ENCODE peak calls at places on chromosomes 12 and 14, in six cellular contexts. Q is GM12865, F is AG04450, Y is kidney, V is GM12864, P is epithelial cell of esophagus. H is an unnamed sample.

GRCh38 chr14:104826197-104826857 is 25.4 kb downstream of the ZBTB42 start:
- DNase-seq in F (peak), Q (peak), P (peak), V (no peak), Y (peak), H (peak)

GRCh38 chr14:103372552-103373304 is 12.5 kb upstream of the MARK3 start:
- DNase-seq in V (no peak), F (peak), Y (no peak), P (peak), Q (no peak), H (no peak)

GRCh38 chr12:14403711-14404164 is 38.3 kb downstream of the ATF7IP start:
- DNase-seq in Q (peak), F (no peak), V (no peak), P (peak), Y (no peak), H (no peak)

GRCh38 chr14:76564471-76565119 is 188.7 kb downstream of the ESRRB start:
- DNase-seq in Q (peak), F (no peak), Y (no peak), P (peak), V (no peak), H (no peak)

GRCh38 chr14:24249230-24250021 is 7.0 kb upstream of the TINF2 start:
- DNase-seq in F (no peak), V (no peak), Q (no peak), P (no peak), Y (no peak), H (no peak)

GRCh38 chr14:62373889-62374394 is 611.7 kb downstream of the SNAPC1 start:
- DNase-seq in Y (no peak), F (no peak), V (no peak), Q (no peak), P (no peak), H (no peak)

GRCh38 chr12:76996983-76997382 is 68.4 kb downstream of the E2F7 start:
- DNase-seq in V (no peak), Y (no peak), Q (no peak), F (no peak), P (no peak), H (no peak)

GRCh38 chr12:49809369-49810158 is 18.6 kb downstream of the NCKAP5L start:
- DNase-seq in F (no peak), Y (no peak), Q (no peak), V (no peak), P (no peak), H (no peak)

GRCh38 chr12:132391326-132392041 is 62.1 kb upstream of the GALNT9 start:
- DNase-seq in F (no peak), Y (peak), V (no peak), Q (no peak), P (no peak), H (no peak)

GRCh38 chr12:24778486-24779304 is 170.2 kb downstream of the BCAT1 start:
- DNase-seq in P (peak), V (peak), Y (no peak), F (peak), Q (peak), H (no peak)

GRCh38 chr12:31234955-31235867 is 90.7 kb downstream of the SINHCAF start:
- DNase-seq in V (no peak), Y (peak), P (peak), Q (peak), F (no peak), H (no peak)

GRCh38 chr14:77024171-77024627 is 4.3 kb downstream of the IRF2BPL start:
- DNase-seq in Y (no peak), Q (peak), F (no peak), P (no peak), V (no peak), H (no peak)

GRCh38 chr14:92568621-92569479 is 55.3 kb downstream of the RIN3 start:
- DNase-seq in P (no peak), Y (no peak), V (no peak), Q (peak), F (no peak), H (no peak)

GRCh38 chr14:100629696-100630095 is 42.5 kb upstream of the BEGAIN start:
- DNase-seq in Y (no peak), Q (no peak), P (no peak), V (no peak), F (no peak), H (no peak)

GRCh38 chr12:82650627-82651337 is 35.9 kb upstream of the TMTC2 start:
- DNase-seq in Y (no peak), V (peak), Q (peak), P (peak), F (no peak), H (no peak)

GRCh38 chr12:3802721-3803120 is 49.8 kb upstream of the CRACR2A start:
- DNase-seq in Q (no peak), P (peak), F (no peak), V (no peak), Y (no peak), H (no peak)

GRCh38 chr12:130709151-130710000 is 6.7 kb downstream of the RIMBP2 start:
- DNase-seq in F (no peak), P (no peak), Q (no peak), Y (no peak), V (no peak), H (no peak)

GRCh38 chr12:95986635-95987535 is 9.3 kb downstream of the HAL start:
- DNase-seq in Y (no peak), F (no peak), P (no peak), Q (no peak), V (no peak), H (no peak)

GRCh38 chr12:65725376-65725775 is 98.9 kb upstream of the HMGA2 start:
- DNase-seq in P (peak), V (no peak), F (no peak), Q (no peak), Y (no peak), H (no peak)

GRCh38 chr14:76644875-76645518 is 116.3 kb upstream of the VASH1 start:
- DNase-seq in Y (no peak), P (peak), V (no peak), Q (peak), F (no peak), H (peak)

GRCh38 chr12:120586860-120587259 is 5.7 kb upstream of the POP5 start:
- DNase-seq in F (no peak), V (no peak), P (no peak), Y (no peak), Q (no peak), H (no peak)

GRCh38 chr12:52148541-52149181 is 43.2 kb downstream of the KRT80 start:
- DNase-seq in V (no peak), F (no peak), Y (peak), P (peak), Q (no peak), H (no peak)

GRCh38 chr12:29282452-29282851 is 98.5 kb downstream of the ERGIC2 start:
- DNase-seq in P (no peak), V (no peak), Q (no peak), Y (no peak), F (no peak), H (no peak)

GRCh38 chr12:126897102-126897501 is 1369.9 kb upstream of the TMEM132C start:
- DNase-seq in Q (no peak), F (no peak), Y (no peak), V (no peak), P (no peak), H (no peak)

GRCh38 chr12:92224685-92225331 is 79.2 kb upstream of the BTG1 start:
- DNase-seq in Q (no peak), Y (no peak), F (peak), P (peak), V (no peak), H (no peak)

GRCh38 chr14:98711453-98711852 is 560.5 kb downstream of the BCL11B start:
- DNase-seq in V (no peak), F (no peak), Y (no peak), P (peak), Q (no peak), H (no peak)

GRCh38 chr14:69355955-69356321 is 42.2 kb downstream of the ERH start:
- DNase-seq in P (no peak), V (no peak), Y (no peak), F (no peak), Q (no peak), H (no peak)

GRCh38 chr14:52043690-52044089 is 25.2 kb downstream of the NID2 start:
- DNase-seq in P (peak), Y (no peak), V (no peak), F (no peak), Q (peak), H (no peak)

GRCh38 chr12:110245278-110245868 is 35.7 kb upstream of the ATP2A2 start:
- DNase-seq in P (peak), V (peak), Y (no peak), F (no peak), Q (peak), H (no peak)

GRCh38 chr12:32457251-32458025 is 58.1 kb downstream of the FGD4 start:
- DNase-seq in Y (no peak), Q (no peak), V (no peak), P (no peak), F (no peak), H (no peak)

GRCh38 chr12:14611640-14612203 is 44.0 kb upstream of the PLBD1 start:
- DNase-seq in Y (no peak), V (no peak), P (no peak), Q (no peak), F (no peak), H (no peak)

GRCh38 chr12:99852666-99853065 is 132.1 kb downstream of the ANKS1B start:
- DNase-seq in P (no peak), F (no peak), Y (no peak), V (no peak), Q (no peak), H (no peak)

GRCh38 chr14:102544034-102544744 is 34.6 kb upstream of the ANKRD9 start:
- DNase-seq in Q (no peak), V (no peak), Y (no peak), F (no peak), P (peak), H (no peak)

GRCh38 chr12:56979628-56980027 is 22.2 kb upstream of the RDH16 start:
- DNase-seq in P (peak), V (no peak), Q (no peak), Y (no peak), F (no peak), H (no peak)

GRCh38 chr12:28955491-28955890 is 193.6 kb upstream of the FAR2 start:
- DNase-seq in F (no peak), V (no peak), Q (no peak), P (peak), Y (no peak), H (no peak)

GRCh38 chr12:95882080-95882479 is 23.3 kb downstream of the SNRPF start:
- DNase-seq in F (no peak), Q (no peak), Y (no peak), V (no peak), P (no peak), H (no peak)

GRCh38 chr14:104885031-104885972 is 20.2 kb downstream of the CEP170B start:
- DNase-seq in F (no peak), V (no peak), Y (peak), Q (no peak), P (no peak), H (no peak)

GRCh38 chr12:113330505-113330904 is 4.4 kb downstream of the SLC8B1 start:
- DNase-seq in V (no peak), Q (no peak), F (no peak), P (no peak), Y (no peak), H (no peak)

GRCh38 chr12:113332688-113333087 is 2.2 kb downstream of the SLC8B1 start:
- DNase-seq in F (no peak), Q (no peak), P (no peak), V (no peak), Y (peak), H (no peak)

GRCh38 chr12:113334786-113335539 is at the start of gene SLC8B1:
- DNase-seq in F (peak), Q (peak), P (peak), V (no peak), Y (peak), H (peak)

GRCh38 chr12:113333111-113333750 is 1.7 kb downstream of the SLC8B1 start:
- DNase-seq in P (no peak), V (no peak), Y (peak), Q (no peak), F (no peak), H (no peak)

GRCh38 chr12:113333877-113334785 is 778 bp downstream of the SLC8B1 start:
- DNase-seq in Y (peak), V (no peak), P (peak), F (no peak), Q (no peak), H (peak)
- TF ChIP-seq CTCF in Y (no peak), V (no peak), P (no peak), F (no peak), Q (no peak), H (no peak)

GRCh38 chr14:47660158-47660557 is 15.2 kb downstream of the MDGA2 start:
- DNase-seq in Q (no peak), P (no peak), Y (no peak), F (no peak), V (no peak), H (no peak)

DNA sequence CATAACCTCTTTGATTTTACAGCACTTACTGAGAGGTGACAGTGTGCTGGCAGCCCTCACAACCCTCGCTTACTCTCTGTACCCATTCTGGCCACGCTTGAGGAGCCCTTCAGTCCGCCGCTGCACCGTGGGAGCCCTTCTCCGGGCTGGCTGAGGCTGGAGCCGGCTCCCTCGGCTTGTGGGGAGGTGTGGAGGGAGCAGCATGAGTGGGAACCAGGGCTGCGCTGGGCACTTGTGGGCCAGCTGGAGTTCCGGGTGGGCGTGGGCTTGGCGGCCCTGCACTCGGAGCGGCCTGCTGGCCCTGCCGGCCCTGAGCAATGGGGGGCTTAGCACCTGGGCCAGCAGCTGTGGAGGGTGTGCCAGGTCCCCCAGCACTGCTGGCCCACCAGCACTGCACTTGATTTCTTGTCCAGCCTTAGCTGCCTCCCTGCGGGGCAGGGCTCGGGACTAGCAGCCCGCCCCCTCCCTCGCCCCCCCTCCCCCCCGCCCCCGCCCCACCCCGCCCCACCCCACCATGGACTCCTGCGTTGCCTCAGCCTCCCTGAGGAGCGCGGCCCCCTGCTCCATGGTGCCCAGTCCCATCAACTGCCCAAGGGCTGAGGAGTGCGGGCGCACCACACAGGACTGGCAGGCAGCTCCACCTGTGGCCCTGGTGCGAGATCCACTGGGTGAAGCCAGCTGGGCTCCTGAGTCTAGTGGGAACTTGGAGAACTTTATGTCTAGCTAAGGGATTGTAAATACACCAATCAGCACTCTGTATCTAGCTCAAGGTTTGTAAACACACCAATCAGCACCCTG is 9.9 kb downstream of the MDGA2 start:
- DNase-seq in P (no peak), V (no peak), F (no peak), Y (peak), Q (no peak), H (no peak)
- TF ChIP-seq CTCF in P (no peak), V (no peak), F (no peak), Y (no peak), Q (no peak), H (no peak)

DNA sequence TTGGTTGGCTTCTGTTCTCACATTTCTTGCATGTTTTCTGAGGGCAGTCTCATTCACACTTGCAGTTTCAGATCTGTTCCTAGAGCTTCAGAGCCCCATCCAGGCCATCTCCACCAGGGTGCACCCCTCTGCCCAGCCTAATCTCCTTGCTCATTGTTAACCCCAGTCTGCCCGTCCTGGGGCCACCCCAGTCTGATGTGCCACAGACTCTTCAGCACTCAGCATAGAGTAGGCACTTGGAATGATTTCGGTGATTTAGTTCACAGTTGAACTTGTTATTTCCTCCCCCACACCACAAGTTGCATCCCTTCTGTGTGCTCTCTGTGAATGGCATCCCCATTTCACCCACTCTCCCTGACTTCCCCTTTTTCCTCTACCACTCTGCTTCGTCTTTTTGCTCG is 41.3 kb downstream of the ANO6 start:
- DNase-seq in Y (no peak), P (no peak), Q (peak), V (no peak), F (no peak), H (no peak)
- TF ChIP-seq CTCF in Y (no peak), P (no peak), Q (peak), V (peak), F (no peak), H (no peak)

GRCh38 chr12:47376937-47377336 is 297.2 kb upstream of the AMIGO2 start:
- DNase-seq in Y (no peak), P (peak), Q (no peak), F (no peak), V (no peak), H (no peak)

GRCh38 chr12:47373554-47374150 is 293.9 kb upstream of the AMIGO2 start:
- DNase-seq in Y (no peak), V (no peak), Q (no peak), F (no peak), P (no peak), H (no peak)

GRCh38 chr12:47378222-47378582 is 298.4 kb upstream of the AMIGO2 start:
- DNase-seq in Q (no peak), P (no peak), Y (no peak), F (no peak), V (no peak), H (no peak)

GRCh38 chr12:47378907-47379306 is 299.1 kb upstream of the AMIGO2 start:
- DNase-seq in Y (no peak), P (no peak), V (no peak), F (no peak), Q (no peak), H (no peak)

DNA sequence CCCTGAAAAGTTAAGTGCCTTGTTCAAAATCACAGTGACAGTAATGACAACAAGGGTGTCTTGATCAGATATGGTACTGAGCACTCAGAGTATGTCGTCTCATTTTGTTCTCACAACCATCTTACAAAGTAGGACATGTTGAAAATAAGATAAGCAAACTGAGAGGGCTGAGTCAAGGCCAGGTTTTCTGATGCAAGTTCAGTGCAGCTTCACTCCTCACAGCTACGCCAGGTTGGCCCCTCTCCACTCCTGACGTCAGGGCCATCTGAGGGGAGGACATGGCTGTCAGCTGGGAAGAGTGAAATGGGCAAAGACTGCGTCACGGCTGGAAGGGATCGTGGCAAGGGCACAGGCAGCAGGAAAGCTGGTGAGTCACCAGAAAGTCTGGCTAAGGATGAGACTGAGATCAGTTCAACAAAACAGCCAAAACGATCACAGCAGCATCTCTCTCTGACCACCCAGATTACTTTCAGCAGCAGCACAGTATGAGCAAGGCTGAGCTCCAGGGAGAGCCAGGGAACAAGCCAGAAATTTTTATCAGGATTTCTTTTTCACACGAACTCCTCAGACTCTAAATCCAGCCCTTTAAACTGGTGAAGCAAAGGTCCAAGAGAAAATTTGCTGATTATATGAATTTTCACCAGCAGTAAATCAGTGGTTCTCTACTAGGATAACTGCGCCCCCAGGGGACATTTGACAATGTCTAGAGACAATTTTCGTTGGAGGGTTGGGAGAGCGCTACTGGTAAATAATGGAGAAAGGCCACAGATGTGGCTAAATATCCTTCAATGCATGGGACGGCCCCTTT is 297.9 kb upstream of the AMIGO2 start:
- DNase-seq in F (peak), Q (no peak), Y (peak), P (peak), V (no peak), H (no peak)
- TF ChIP-seq CTCF in F (no peak), Q (no peak), Y (no peak), P (no peak), V (no peak), H (no peak)

DNA sequence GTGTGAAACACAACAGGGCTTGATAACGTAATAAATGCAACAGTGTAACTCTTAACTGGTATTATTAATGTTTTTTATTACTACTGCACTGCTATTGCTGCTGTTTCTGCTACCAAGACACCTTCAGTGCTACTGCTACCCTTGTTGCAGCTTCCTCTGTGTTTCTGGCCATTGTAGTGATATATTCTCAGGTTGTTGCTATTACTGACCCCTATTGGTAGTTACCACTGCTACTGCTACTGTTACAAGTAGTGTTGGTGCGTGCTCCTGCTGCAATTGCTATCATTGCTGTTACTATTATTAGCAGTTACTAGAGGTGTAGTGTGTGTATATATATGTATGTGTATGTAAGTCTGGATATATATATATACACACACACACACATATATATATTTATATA is 87.2 kb upstream of the PTPRB start:
- DNase-seq in F (no peak), P (peak), V (no peak), Y (no peak), Q (peak), H (no peak)
- TF ChIP-seq CTCF in F (no peak), P (peak), V (peak), Y (peak), Q (no peak), H (peak)

H was measured in HL-60.